ENCODE peak calls at places on chromosomes 7 and 10, in seven cellular contexts. X is Peyer's patch, W is lung, Q is GM10248, K is breast epithelium, S is nephron progenitor cell, Y is foreskin fibroblast. G is an unnamed sample.
A peak's percentile ranks its signal among the peaks of the same experiment; 100 is the strongest.

GRCh38 chr10:35685402-35685801 is 43.3 kb upstream of the FZD8 start:
- DNase-seq in X (no peak), W (no peak), Q (no peak), K (no peak), S (no peak), Y (no peak), G (no peak)

GRCh38 chr10:119368581-119368980 is 161.2 kb downstream of the GRK5 start:
- DNase-seq in X (no peak), W (no peak), Q (no peak), K (no peak), S (no peak), Y (no peak), G (no peak)

GRCh38 chr7:22842383-22842903 is 19.8 kb upstream of the TOMM7 start:
- DNase-seq in X (no peak), W (no peak), Q (no peak), K (peak; percentile 79), S (no peak), Y (peak; percentile 49), G (no peak)

GRCh38 chr10:125123363-125124113 is 36.8 kb downstream of the CTBP2 start:
- DNase-seq in X (peak; percentile 91), W (peak; percentile 58), Q (no peak), K (peak; percentile 91), S (no peak), Y (peak; percentile 89), G (peak; percentile 90)

GRCh38 chr10:49385939-49386922 is 9.7 kb downstream of the DRGX start:
- DNase-seq in X (no peak), W (no peak), Q (no peak), K (no peak), S (no peak), Y (no peak), G (no peak)

GRCh38 chr7:44290250-44290616 is 35.2 kb downstream of the CAMK2B start:
- DNase-seq in X (peak; percentile 33), W (no peak), Q (no peak), K (no peak), S (peak; percentile 22), Y (no peak), G (no peak)

GRCh38 chr7:27647052-27647451 is 15.6 kb downstream of the HIBADH start:
- DNase-seq in X (no peak), W (no peak), Q (no peak), K (no peak), S (no peak), Y (peak; percentile 60), G (no peak)

GRCh38 chr7:106819546-106819945 is 45.5 kb upstream of the PIK3CG start:
- DNase-seq in X (no peak), W (no peak), Q (no peak), K (no peak), S (no peak), Y (no peak), G (no peak)

GRCh38 chr10:22477365-22478287 is 132.3 kb downstream of the SPAG6 start:
- DNase-seq in X (no peak), W (no peak), Q (no peak), K (no peak), S (peak; percentile 53), Y (no peak), G (no peak)

GRCh38 chr10:124025152-124025551 is 68.2 kb downstream of the CHST15 start:
- DNase-seq in X (no peak), W (no peak), Q (no peak), K (no peak), S (no peak), Y (no peak), G (no peak)

GRCh38 chr7:6237002-6237401 is 35.4 kb downstream of the CYTH3 start:
- DNase-seq in X (no peak), W (no peak), Q (no peak), K (no peak), S (no peak), Y (no peak), G (no peak)
- TF ChIP-seq CTCF in X (no peak), W (no peak), Q (no peak), K (no peak), S (no peak), Y (no peak), G (no peak)

GRCh38 chr10:104906112-104906511 is 265.0 kb downstream of the SORCS3 start:
- DNase-seq in X (no peak), W (no peak), Q (no peak), K (no peak), S (no peak), Y (no peak), G (no peak)
- TF ChIP-seq CTCF in X (no peak), W (no peak), Q (no peak), K (no peak), S (no peak), Y (no peak), G (no peak)

GRCh38 chr7:111855161-111855841 is 293.0 kb upstream of the IMMP2L start:
- DNase-seq in X (no peak), W (no peak), Q (peak; percentile 26), K (no peak), S (no peak), Y (peak; percentile 83), G (peak; percentile 51)
- TF ChIP-seq CTCF in X (peak; percentile 42), W (no peak), Q (peak; percentile 44), K (no peak), S (peak; percentile 17), Y (peak; percentile 79), G (peak; percentile 28)

DNA sequence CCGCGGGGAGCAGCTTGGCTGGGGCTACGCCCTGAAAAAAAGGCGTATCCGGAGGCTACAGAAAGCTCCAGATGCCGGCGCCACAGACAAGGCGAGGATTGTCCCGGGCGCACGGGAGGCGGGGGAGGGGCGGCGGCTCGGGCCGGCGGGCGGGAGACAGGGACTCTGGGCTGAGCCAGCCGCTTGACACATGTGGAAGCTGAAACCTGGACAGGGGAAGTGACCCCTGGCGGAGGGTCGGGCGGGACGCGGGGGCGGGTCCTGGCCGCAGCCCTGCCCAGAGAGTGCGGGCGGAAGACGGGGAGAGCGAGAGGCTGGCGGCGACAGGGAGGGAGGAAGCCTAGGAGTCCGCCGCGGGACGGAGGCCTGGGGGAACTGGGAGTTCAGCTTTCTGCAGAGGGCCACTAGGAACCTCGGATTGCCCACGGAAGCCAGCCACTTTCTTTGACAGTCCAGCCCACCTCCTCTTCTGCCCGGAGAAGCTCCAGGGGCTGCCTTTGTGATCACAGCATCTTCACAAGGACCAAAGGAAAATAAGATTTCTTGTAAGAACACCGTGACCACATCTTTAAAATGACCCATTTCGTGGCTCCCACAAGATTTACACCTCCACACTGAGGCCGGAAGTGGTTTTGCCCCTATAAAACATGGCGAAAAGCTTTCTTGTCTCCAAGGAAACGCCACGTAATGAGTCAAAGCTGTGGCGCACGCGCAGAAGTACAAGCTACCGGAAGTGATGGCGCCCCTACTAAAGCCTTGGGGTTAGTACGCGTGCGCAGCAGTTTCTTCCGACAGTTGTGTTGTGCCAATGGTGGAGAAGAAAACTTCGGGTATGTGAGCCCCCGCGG is at the start of the genes PLOD3 and ZNHIT1:
- DNase-seq in X (peak; percentile 99), W (peak; percentile 96), Q (peak; percentile 99), K (peak; percentile 95), S (peak; percentile 95), Y (peak; percentile 98), G (peak; percentile 95)
- TF ChIP-seq CTCF in X (peak; percentile 32), W (no peak), Q (peak; percentile 15), K (peak; percentile 10), S (no peak), Y (no peak), G (no peak)

GRCh38 chr7:97818066-97818663 is 54.0 kb downstream of the ASNS start:
- DNase-seq in X (no peak), W (no peak), Q (no peak), K (no peak), S (no peak), Y (no peak), G (no peak)

GRCh38 chr7:97819161-97819560 is 53.0 kb downstream of the ASNS start:
- DNase-seq in X (no peak), W (no peak), Q (no peak), K (no peak), S (no peak), Y (no peak), G (no peak)
- TF ChIP-seq CTCF in X (peak; percentile 52), W (no peak), Q (no peak), K (no peak), S (no peak), Y (no peak), G (no peak)

GRCh38 chr7:138979226-138979979 is 1.8 kb downstream of the KIAA1549 start:
- DNase-seq in X (no peak), W (no peak), Q (no peak), K (no peak), S (no peak), Y (peak; percentile 48), G (no peak)

GRCh38 chr7:138980575-138981285 is 459 bp downstream of the KIAA1549 start:
- DNase-seq in X (no peak), W (no peak), Q (no peak), K (no peak), S (peak; percentile 14), Y (no peak), G (no peak)

GRCh38 chr7:138982204-138982623 is 1.0 kb upstream of the KIAA1549 start:
- DNase-seq in X (no peak), W (no peak), Q (no peak), K (no peak), S (no peak), Y (no peak), G (no peak)

GRCh38 chr7:138979988-138980574 is 1.1 kb downstream of the KIAA1549 start:
- DNase-seq in X (no peak), W (no peak), Q (no peak), K (no peak), S (peak; percentile 19), Y (peak; percentile 37), G (no peak)

DNA sequence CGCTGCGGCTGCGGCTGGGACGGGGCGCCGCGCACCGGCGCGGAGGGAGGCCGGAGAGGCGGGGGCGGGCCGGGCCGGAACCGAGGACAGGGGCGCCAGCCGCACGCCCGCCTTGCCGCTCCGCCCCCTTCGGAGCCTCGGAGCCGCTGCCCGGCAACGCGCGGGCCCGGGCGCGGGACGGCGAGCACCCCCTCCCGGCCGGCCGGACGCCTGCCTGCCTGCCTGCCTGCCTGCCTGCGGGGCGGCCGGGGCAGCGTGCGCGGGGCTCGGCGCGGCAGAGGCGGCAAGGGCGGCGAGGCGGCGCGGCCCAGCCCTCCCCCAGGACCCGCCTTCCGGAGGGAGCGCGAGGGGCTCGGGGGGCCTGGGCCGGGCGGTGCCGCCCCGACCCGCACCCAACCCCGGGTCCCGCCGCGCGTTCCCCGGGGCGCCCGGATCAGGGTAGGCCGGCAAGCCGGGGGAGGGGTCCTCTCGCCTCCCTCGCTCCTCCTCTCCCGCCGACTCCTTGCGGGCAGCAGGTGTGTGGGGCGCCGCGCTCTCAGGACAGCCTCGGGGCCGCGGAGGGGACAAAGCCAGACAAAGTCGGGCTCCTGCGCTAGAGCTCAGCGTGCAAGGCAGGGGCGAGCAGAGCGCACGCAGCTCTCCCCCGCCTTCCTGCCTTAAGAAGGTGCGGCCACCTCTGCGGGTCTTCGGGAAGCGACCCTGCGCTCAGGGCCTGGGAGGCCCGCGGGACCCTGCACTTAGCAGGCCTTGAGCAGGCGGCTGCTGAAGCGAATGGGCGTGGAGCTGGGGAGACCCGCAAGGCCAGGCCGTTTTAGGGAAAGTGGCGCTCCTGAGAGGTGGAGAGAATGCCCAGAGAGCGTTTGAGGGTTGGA is at the start of gene KIAA1549:
- DNase-seq in X (peak; percentile 75), W (peak; percentile 41), Q (peak; percentile 91), K (no peak), S (peak; percentile 84), Y (peak; percentile 90), G (peak; percentile 65)
- TF ChIP-seq CTCF in X (peak; percentile 75), W (no peak), Q (peak; percentile 84), K (no peak), S (no peak), Y (no peak), G (peak; percentile 14)

G was measured in mucosa of descending colon.